ENCODE peak calls at places on chromosome 4, in five cellular contexts. One of them, this sample, is unnamed.

GRCh38 chr4:7487464-7487863 is 52.7 kb upstream of the PSAPL1 start:
- DNase-seq in choroid plexus epithelial cell: no peak
- DNase-seq in AG09319: no peak
- DNase-seq in activated CD4-positive, alpha-beta T cell treated with anti-CD3 and anti-CD28 coated beads for 24 hours: no peak
- DNase-seq in ascending aorta: no peak
- DNase-seq in this sample: no peak

GRCh38 chr4:82785248-82786003 is 13.2 kb downstream of the SCD5 start:
- DNase-seq in AG09319: peak
- DNase-seq in choroid plexus epithelial cell: peak
- DNase-seq in ascending aorta: no peak
- DNase-seq in activated CD4-positive, alpha-beta T cell treated with anti-CD3 and anti-CD28 coated beads for 24 hours: no peak
- DNase-seq in this sample: no peak

GRCh38 chr4:125155251-125155650 is 159.5 kb upstream of the FAT4 start:
- DNase-seq in AG09319: no peak
- DNase-seq in choroid plexus epithelial cell: no peak
- DNase-seq in ascending aorta: no peak
- DNase-seq in activated CD4-positive, alpha-beta T cell treated with anti-CD3 and anti-CD28 coated beads for 24 hours: no peak
- DNase-seq in this sample: no peak

GRCh38 chr4:20297246-20297645 is 45.5 kb downstream of the SLIT2 start:
- DNase-seq in activated CD4-positive, alpha-beta T cell treated with anti-CD3 and anti-CD28 coated beads for 24 hours: no peak
- DNase-seq in choroid plexus epithelial cell: no peak
- DNase-seq in ascending aorta: no peak
- DNase-seq in AG09319: no peak
- DNase-seq in this sample: no peak

GRCh38 chr4:106355193-106355592 is 13.4 kb downstream of the GIMD1 start:
- DNase-seq in choroid plexus epithelial cell: peak
- DNase-seq in activated CD4-positive, alpha-beta T cell treated with anti-CD3 and anti-CD28 coated beads for 24 hours: no peak
- DNase-seq in ascending aorta: no peak
- DNase-seq in AG09319: no peak
- DNase-seq in this sample: no peak

GRCh38 chr4:151652841-151653547 is 107.8 kb downstream of the GATB start:
- DNase-seq in activated CD4-positive, alpha-beta T cell treated with anti-CD3 and anti-CD28 coated beads for 24 hours: no peak
- DNase-seq in choroid plexus epithelial cell: peak
- DNase-seq in AG09319: peak
- DNase-seq in ascending aorta: no peak
- DNase-seq in this sample: no peak

GRCh38 chr4:174828845-174829701 is at the start of gene GLRA3:
- DNase-seq in AG09319: no peak
- DNase-seq in activated CD4-positive, alpha-beta T cell treated with anti-CD3 and anti-CD28 coated beads for 24 hours: no peak
- DNase-seq in ascending aorta: no peak
- DNase-seq in choroid plexus epithelial cell: peak
- DNase-seq in this sample: peak

GRCh38 chr4:53012738-53013137 is 150.6 kb downstream of the RASL11B start:
- DNase-seq in ascending aorta: no peak
- DNase-seq in activated CD4-positive, alpha-beta T cell treated with anti-CD3 and anti-CD28 coated beads for 24 hours: no peak
- DNase-seq in AG09319: no peak
- DNase-seq in choroid plexus epithelial cell: peak
- DNase-seq in this sample: no peak

GRCh38 chr4:84673475-84674230 is 90.7 kb downstream of the CDS1 start:
- DNase-seq in activated CD4-positive, alpha-beta T cell treated with anti-CD3 and anti-CD28 coated beads for 24 hours: no peak
- DNase-seq in choroid plexus epithelial cell: peak
- DNase-seq in ascending aorta: no peak
- DNase-seq in AG09319: peak
- DNase-seq in this sample: no peak

GRCh38 chr4:123748806-123749205 is 352.2 kb downstream of the SPRY1 start:
- DNase-seq in ascending aorta: no peak
- DNase-seq in activated CD4-positive, alpha-beta T cell treated with anti-CD3 and anti-CD28 coated beads for 24 hours: no peak
- DNase-seq in choroid plexus epithelial cell: no peak
- DNase-seq in AG09319: no peak
- DNase-seq in this sample: no peak

GRCh38 chr4:114597410-114598115 is 1.0 kb upstream of the UGT8 start:
- DNase-seq in choroid plexus epithelial cell: no peak
- DNase-seq in AG09319: no peak
- DNase-seq in ascending aorta: no peak
- DNase-seq in activated CD4-positive, alpha-beta T cell treated with anti-CD3 and anti-CD28 coated beads for 24 hours: no peak
- DNase-seq in this sample: no peak

GRCh38 chr4:8191136-8191747 is 7.8 kb upstream of the SH3TC1 start:
- DNase-seq in choroid plexus epithelial cell: peak
- DNase-seq in activated CD4-positive, alpha-beta T cell treated with anti-CD3 and anti-CD28 coated beads for 24 hours: no peak
- DNase-seq in AG09319: no peak
- DNase-seq in ascending aorta: peak
- DNase-seq in this sample: no peak

GRCh38 chr4:61500883-61501282 is 300.8 kb downstream of the ADGRL3 start:
- DNase-seq in choroid plexus epithelial cell: peak
- DNase-seq in ascending aorta: no peak
- DNase-seq in AG09319: no peak
- DNase-seq in activated CD4-positive, alpha-beta T cell treated with anti-CD3 and anti-CD28 coated beads for 24 hours: no peak
- DNase-seq in this sample: no peak

This sample was measured in type B pancreatic cell.